ENCODE peak calls at places on chromosomes 4 and X, in five cellular contexts. One of them, this sample, is unnamed.

GRCh38 chr4:151857368-151857767 is 96.6 kb upstream of the GATB start:
- DNase-seq in SIG-M5: no peak
- DNase-seq in bronchial epithelial cell: no peak
- DNase-seq in aorta: no peak
- DNase-seq in ascending aorta: no peak
- DNase-seq in this sample: no peak

GRCh38 chr4:3226467-3226866 is 22.5 kb upstream of the MSANTD1 start:
- DNase-seq in SIG-M5: no peak
- DNase-seq in bronchial epithelial cell: no peak
- DNase-seq in aorta: peak; percentile 61
- DNase-seq in ascending aorta: no peak
- DNase-seq in this sample: no peak

GRCh38 chrX:40298569-40298968 is 200.8 kb upstream of the BCOR start:
- DNase-seq in SIG-M5: no peak
- DNase-seq in bronchial epithelial cell: no peak
- DNase-seq in aorta: no peak
- DNase-seq in ascending aorta: no peak
- DNase-seq in this sample: no peak

GRCh38 chr4:183989471-183989870 is 84.4 kb downstream of the STOX2 start:
- DNase-seq in SIG-M5: peak; percentile 69
- DNase-seq in bronchial epithelial cell: peak; percentile 19
- DNase-seq in aorta: no peak
- DNase-seq in ascending aorta: no peak
- DNase-seq in this sample: no peak

GRCh38 chr4:7328913-7329638 is 105.7 kb downstream of the PSAPL1 start:
- DNase-seq in SIG-M5: no peak
- DNase-seq in bronchial epithelial cell: peak; percentile 12
- DNase-seq in aorta: peak; percentile 86
- DNase-seq in ascending aorta: no peak
- DNase-seq in this sample: peak; percentile 74

GRCh38 chrX:65697915-65698796 is 30.7 kb downstream of the MSN start:
- DNase-seq in SIG-M5: peak; percentile 51
- DNase-seq in bronchial epithelial cell: no peak
- DNase-seq in aorta: peak; percentile 68
- DNase-seq in ascending aorta: peak; percentile 33
- DNase-seq in this sample: peak; percentile 58

GRCh38 chr4:6933691-6934430 is 24.2 kb downstream of the TBC1D14 start:
- DNase-seq in SIG-M5: no peak
- DNase-seq in bronchial epithelial cell: no peak
- DNase-seq in aorta: no peak
- DNase-seq in ascending aorta: no peak
- DNase-seq in this sample: no peak

GRCh38 chr4:172963498-172964294 is 204.9 kb upstream of the GALNT7 start:
- DNase-seq in SIG-M5: no peak
- DNase-seq in bronchial epithelial cell: no peak
- DNase-seq in aorta: no peak
- DNase-seq in ascending aorta: no peak
- DNase-seq in this sample: no peak

GRCh38 chr4:4519296-4519898 is 22.5 kb downstream of the STX18 start:
- DNase-seq in SIG-M5: no peak
- DNase-seq in bronchial epithelial cell: peak; percentile 29
- DNase-seq in aorta: no peak
- DNase-seq in ascending aorta: no peak
- DNase-seq in this sample: peak; percentile 18

GRCh38 chr4:139005774-139006173 is 9.8 kb upstream of the NOCT start:
- DNase-seq in SIG-M5: no peak
- DNase-seq in bronchial epithelial cell: no peak
- DNase-seq in aorta: no peak
- DNase-seq in ascending aorta: no peak
- DNase-seq in this sample: no peak

GRCh38 chrX:16828126-16828908 is 41.8 kb downstream of the RBBP7 start:
- DNase-seq in SIG-M5: no peak
- DNase-seq in bronchial epithelial cell: peak; percentile 76
- DNase-seq in aorta: no peak
- DNase-seq in ascending aorta: no peak
- DNase-seq in this sample: peak; percentile 50

GRCh38 chr4:153809307-153809706 is 20.4 kb upstream of the SFRP2 start:
- DNase-seq in SIG-M5: no peak
- DNase-seq in bronchial epithelial cell: no peak
- DNase-seq in aorta: no peak
- DNase-seq in ascending aorta: no peak
- DNase-seq in this sample: no peak

GRCh38 chrX:41666251-41666650 is 22.5 kb upstream of the GPR34 start:
- DNase-seq in SIG-M5: peak; percentile 39
- DNase-seq in bronchial epithelial cell: peak; percentile 12
- DNase-seq in aorta: no peak
- DNase-seq in ascending aorta: no peak
- DNase-seq in this sample: no peak

GRCh38 chr4:158817562-158818370 is 48.9 kb downstream of the FNIP2 start:
- DNase-seq in SIG-M5: peak; percentile 49
- DNase-seq in bronchial epithelial cell: no peak
- DNase-seq in aorta: no peak
- DNase-seq in ascending aorta: no peak
- DNase-seq in this sample: peak; percentile 60

GRCh38 chr4:1746919-1747602 is 25.7 kb downstream of the TACC3 start:
- DNase-seq in SIG-M5: no peak
- DNase-seq in bronchial epithelial cell: no peak
- DNase-seq in aorta: no peak
- DNase-seq in ascending aorta: no peak
- DNase-seq in this sample: no peak

GRCh38 chr4:100605144-100605543 is 87.3 kb upstream of the EMCN start:
- DNase-seq in SIG-M5: no peak
- DNase-seq in bronchial epithelial cell: no peak
- DNase-seq in aorta: no peak
- DNase-seq in ascending aorta: no peak
- DNase-seq in this sample: no peak

GRCh38 chrX:16950423-16950822 is 4.0 kb downstream of the REPS2 start:
- DNase-seq in SIG-M5: no peak
- DNase-seq in bronchial epithelial cell: no peak
- DNase-seq in aorta: no peak
- DNase-seq in ascending aorta: no peak
- DNase-seq in this sample: no peak

GRCh38 chrX:25034889-25035288 is 19.1 kb upstream of the ARX start:
- DNase-seq in SIG-M5: no peak
- DNase-seq in bronchial epithelial cell: no peak
- DNase-seq in aorta: no peak
- DNase-seq in ascending aorta: no peak
- DNase-seq in this sample: peak; percentile 30

GRCh38 chr4:148978301-148978700 is 536.1 kb upstream of the NR3C2 start:
- DNase-seq in SIG-M5: no peak
- DNase-seq in bronchial epithelial cell: no peak
- DNase-seq in aorta: no peak
- DNase-seq in ascending aorta: no peak
- DNase-seq in this sample: no peak

GRCh38 chr4:8002525-8003309 is 63.1 kb upstream of the AFAP1 start:
- DNase-seq in SIG-M5: no peak
- DNase-seq in bronchial epithelial cell: no peak
- DNase-seq in aorta: no peak
- DNase-seq in ascending aorta: no peak
- DNase-seq in this sample: no peak

GRCh38 chr4:146428298-146428697 is 93.4 kb downstream of the SLC10A7 start:
- DNase-seq in SIG-M5: no peak
- DNase-seq in bronchial epithelial cell: no peak
- DNase-seq in aorta: no peak
- DNase-seq in ascending aorta: no peak
- DNase-seq in this sample: no peak

GRCh38 chr4:152064753-152065152 is 303.9 kb upstream of the GATB start:
- DNase-seq in SIG-M5: no peak
- DNase-seq in bronchial epithelial cell: peak; percentile 4
- DNase-seq in aorta: no peak
- DNase-seq in ascending aorta: no peak
- DNase-seq in this sample: no peak

GRCh38 chr4:150033937-150034336 is 44.3 kb upstream of the DCLK2 start:
- DNase-seq in SIG-M5: no peak
- DNase-seq in bronchial epithelial cell: peak; percentile 25
- DNase-seq in aorta: no peak
- DNase-seq in ascending aorta: no peak
- DNase-seq in this sample: peak; percentile 88

GRCh38 chr4:16524911-16525574 is 298.8 kb upstream of the TAPT1 start:
- DNase-seq in SIG-M5: no peak
- DNase-seq in bronchial epithelial cell: no peak
- DNase-seq in aorta: no peak
- DNase-seq in ascending aorta: no peak
- DNase-seq in this sample: no peak

GRCh38 chr4:78588894-78589545 is 37.5 kb downstream of the ANXA3 start:
- DNase-seq in SIG-M5: no peak
- DNase-seq in bronchial epithelial cell: no peak
- DNase-seq in aorta: no peak
- DNase-seq in ascending aorta: no peak
- DNase-seq in this sample: peak; percentile 49

GRCh38 chr4:101961144-101961543 is 170.6 kb downstream of the BANK1 start:
- DNase-seq in SIG-M5: no peak
- DNase-seq in bronchial epithelial cell: peak; percentile 60
- DNase-seq in aorta: no peak
- DNase-seq in ascending aorta: no peak
- DNase-seq in this sample: peak; percentile 68

GRCh38 chr4:157514711-157515110 is 294.2 kb downstream of the GRIA2 start:
- DNase-seq in SIG-M5: no peak
- DNase-seq in bronchial epithelial cell: no peak
- DNase-seq in aorta: no peak
- DNase-seq in ascending aorta: no peak
- DNase-seq in this sample: no peak

GRCh38 chrX:56813318-56813837 is 84.3 kb downstream of the NBDY start:
- DNase-seq in SIG-M5: peak; percentile 34
- DNase-seq in bronchial epithelial cell: peak; percentile 95
- DNase-seq in aorta: no peak
- DNase-seq in ascending aorta: no peak
- DNase-seq in this sample: no peak

GRCh38 chr4:118757761-118758213 is 72.6 kb downstream of the METTL14 start:
- DNase-seq in SIG-M5: no peak
- DNase-seq in bronchial epithelial cell: peak; percentile 74
- DNase-seq in aorta: no peak
- DNase-seq in ascending aorta: no peak
- DNase-seq in this sample: no peak

GRCh38 chr4:10577018-10577417 is 107.5 kb downstream of the CLNK start:
- DNase-seq in SIG-M5: no peak
- DNase-seq in bronchial epithelial cell: no peak
- DNase-seq in aorta: no peak
- DNase-seq in ascending aorta: no peak
- DNase-seq in this sample: no peak

GRCh38 chrX:40267334-40268118 is 169.8 kb upstream of the BCOR start:
- DNase-seq in SIG-M5: no peak
- DNase-seq in bronchial epithelial cell: no peak
- DNase-seq in aorta: peak; percentile 73
- DNase-seq in ascending aorta: no peak
- DNase-seq in this sample: no peak

GRCh38 chr4:119300072-119300387 is 21.9 kb downstream of the FABP2 start:
- DNase-seq in SIG-M5: no peak
- DNase-seq in bronchial epithelial cell: peak; percentile 32
- DNase-seq in aorta: peak; percentile 76
- DNase-seq in ascending aorta: no peak
- DNase-seq in this sample: no peak

GRCh38 chr4:4377191-4377590 is 9.7 kb upstream of the NSG1 start:
- DNase-seq in SIG-M5: no peak
- DNase-seq in bronchial epithelial cell: no peak
- DNase-seq in aorta: no peak
- DNase-seq in ascending aorta: no peak
- DNase-seq in this sample: no peak

GRCh38 chr4:37685726-37686372 is 327 bp downstream of the RELL1 start:
- DNase-seq in SIG-M5: no peak
- DNase-seq in bronchial epithelial cell: no peak
- DNase-seq in aorta: peak; percentile 74
- DNase-seq in ascending aorta: no peak
- DNase-seq in this sample: peak; percentile 33

GRCh38 chr4:31192372-31192771 is 472.2 kb downstream of the PCDH7 start:
- DNase-seq in SIG-M5: no peak
- DNase-seq in bronchial epithelial cell: no peak
- DNase-seq in aorta: no peak
- DNase-seq in ascending aorta: no peak
- DNase-seq in this sample: no peak

GRCh38 chr4:74320559-74321118 is 12.4 kb downstream of the EPGN start:
- DNase-seq in SIG-M5: peak; percentile 5
- DNase-seq in bronchial epithelial cell: peak; percentile 93
- DNase-seq in aorta: no peak
- DNase-seq in ascending aorta: no peak
- DNase-seq in this sample: peak; percentile 93

GRCh38 chr4:40197879-40198689 is 1.3 kb downstream of the RHOH start:
- DNase-seq in SIG-M5: no peak
- DNase-seq in bronchial epithelial cell: no peak
- DNase-seq in aorta: no peak
- DNase-seq in ascending aorta: no peak
- DNase-seq in this sample: no peak